ENCODE peak calls at places on chromosomes 3 and 15, in seven cellular contexts. N, H, A, C, F, E and L are unnamed samples.

GRCh38 chr3:197487911-197488391 is 67.8 kb downstream of the BDH1 start:
- DNase-seq in N (no peak), H (no peak), A (no peak), C (peak), F (no peak), E (peak), L (peak)

GRCh38 chr15:73322665-73323373 is 45.9 kb downstream of the HCN4 start:
- DNase-seq in N (no peak), H (no peak), A (no peak), C (no peak), F (no peak), E (no peak), L (no peak)

GRCh38 chr3:66415867-66416428 is 84.9 kb downstream of the LRIG1 start:
- DNase-seq in N (no peak), H (no peak), A (no peak), C (no peak), F (no peak), E (no peak), L (no peak)

GRCh38 chr3:10602769-10603768 is 97.7 kb upstream of the ATP2B2 start:
- DNase-seq in N (no peak), H (no peak), A (no peak), C (no peak), F (peak), E (no peak), L (no peak)

GRCh38 chr3:130779031-130779430 is 32.4 kb upstream of the PIK3R4 start:
- DNase-seq in N (no peak), H (no peak), A (no peak), C (no peak), F (no peak), E (no peak), L (peak)

GRCh38 chr3:5806192-5806591 is 618.7 kb downstream of the EDEM1 start:
- DNase-seq in N (no peak), H (no peak), A (no peak), C (no peak), F (no peak), E (no peak), L (no peak)

GRCh38 chr3:7293286-7293685 is 432.4 kb downstream of the GRM7 start:
- DNase-seq in N (no peak), H (no peak), A (no peak), C (no peak), F (no peak), E (no peak), L (no peak)

GRCh38 chr3:61954097-61954528 is 392.7 kb downstream of the PTPRG start:
- DNase-seq in N (no peak), H (no peak), A (no peak), C (no peak), F (no peak), E (peak), L (no peak)

GRCh38 chr15:62600376-62600775 is 435.3 kb upstream of the C2CD4B start:
- DNase-seq in N (no peak), H (no peak), A (no peak), C (no peak), F (no peak), E (no peak), L (no peak)

GRCh38 chr15:68042855-68043222 is 11.3 kb upstream of the PIAS1 start:
- DNase-seq in N (no peak), H (no peak), A (no peak), C (no peak), F (no peak), E (no peak), L (no peak)

GRCh38 chr3:181432992-181433391 is 278.7 kb upstream of the SOX2 start:
- DNase-seq in N (no peak), H (no peak), A (no peak), C (no peak), F (no peak), E (no peak), L (no peak)

GRCh38 chr3:168117059-168117458 is 21.3 kb upstream of the GOLIM4 start:
- DNase-seq in N (no peak), H (no peak), A (no peak), C (no peak), F (no peak), E (no peak), L (no peak)

GRCh38 chr3:38731522-38731921 is 82.0 kb upstream of the SCN5A start:
- DNase-seq in N (no peak), H (no peak), A (no peak), C (no peak), F (no peak), E (peak), L (no peak)

GRCh38 chr3:193852901-193853300 is 259.9 kb downstream of the OPA1 start:
- DNase-seq in N (no peak), H (no peak), A (no peak), C (no peak), F (no peak), E (no peak), L (no peak)

GRCh38 chr3:126676919-126677705 is 22.2 kb upstream of the TXNRD3 start:
- DNase-seq in N (no peak), H (no peak), A (no peak), C (no peak), F (no peak), E (peak), L (no peak)

GRCh38 chr15:28861031-28861534 is 12.6 kb upstream of the GOLGA6L7 start:
- DNase-seq in N (no peak), H (no peak), A (no peak), C (no peak), F (no peak), E (peak), L (no peak)